ENCODE peak calls at places on chromosome 14, in four cellular contexts. X is tibial artery, D is tibial nerve, S is stomach. R is an unnamed sample.
A peak's percentile ranks its signal among the peaks of the same experiment; 100 is the strongest.

GRCh38 chr14:63642229-63642611 is 549 bp upstream of the WDR89 start:
- DNase-seq in S (peak; percentile 80), D (peak; percentile 63), X (peak; percentile 89), R (peak; percentile 82)

GRCh38 chr14:96624661-96625435 is 122.7 kb downstream of the PAPOLA start:
- DNase-seq in D (no peak), X (peak; percentile 54), S (no peak), R (no peak)

GRCh38 chr14:102442241-102443211 is 67.0 kb downstream of the ANKRD9 start:
- DNase-seq in S (no peak), X (no peak), D (no peak), R (no peak)

GRCh38 chr14:33709286-33709685 is 241.6 kb downstream of the EGLN3 start:
- DNase-seq in X (no peak), D (no peak), S (no peak), R (no peak)

GRCh38 chr14:76135722-76136121 is 16.0 kb upstream of the GPATCH2L start:
- DNase-seq in X (no peak), S (no peak), D (no peak), R (no peak)

GRCh38 chr14:70660967-70661871 is 19.5 kb downstream of the TTC9 start:
- DNase-seq in D (no peak), X (no peak), S (peak; percentile 80), R (no peak)

GRCh38 chr14:89217876-89218275 is 199.2 kb downstream of the FOXN3 start:
- DNase-seq in S (no peak), D (no peak), X (no peak), R (no peak)

GRCh38 chr14:87888136-87888999 is 104.6 kb downstream of the GALC start:
- DNase-seq in S (no peak), X (peak; percentile 67), D (peak; percentile 27), R (no peak)

GRCh38 chr14:104976198-104977007 is 1.8 kb downstream of the AHNAK2 start:
- DNase-seq in D (peak; percentile 71), X (peak; percentile 90), S (peak; percentile 91), R (peak; percentile 93)

GRCh38 chr14:105466491-105467248 is 8.0 kb upstream of the CRIP2 start:
- DNase-seq in X (no peak), D (no peak), S (no peak), R (no peak)

GRCh38 chr14:104678346-104678745 is 11.1 kb upstream of the INF2 start:
- DNase-seq in X (peak; percentile 77), S (no peak), D (no peak), R (peak; percentile 59)

GRCh38 chr14:67267929-67268328 is 26.7 kb downstream of the PALS1 start:
- DNase-seq in S (no peak), X (no peak), D (no peak), R (no peak)
- H3K4me3 ChIP-seq in S (no peak overlapping the region), X (no peak overlapping the region), D (no peak overlapping the region), R (peak overlapping the region; percentile 1)

GRCh38 chr14:21382886-21383847 is 652 bp downstream of the SUPT16H start:
- DNase-seq in S (peak; percentile 30), D (no peak), X (peak; percentile 71), R (peak; percentile 44)

GRCh38 chr14:21383848-21384493 is at the start of gene SUPT16H:
- DNase-seq in S (peak; percentile 95), X (peak; percentile 98), D (peak; percentile 88), R (peak; percentile 98)

GRCh38 chr14:21382095-21382494 is 1.7 kb downstream of the SUPT16H start:
- DNase-seq in D (no peak), S (no peak), X (no peak), R (no peak)

GRCh38 chr14:21384494-21384851 is 654 bp upstream of the SUPT16H start:
- DNase-seq in S (no peak), D (no peak), X (no peak), R (no peak)

DNA sequence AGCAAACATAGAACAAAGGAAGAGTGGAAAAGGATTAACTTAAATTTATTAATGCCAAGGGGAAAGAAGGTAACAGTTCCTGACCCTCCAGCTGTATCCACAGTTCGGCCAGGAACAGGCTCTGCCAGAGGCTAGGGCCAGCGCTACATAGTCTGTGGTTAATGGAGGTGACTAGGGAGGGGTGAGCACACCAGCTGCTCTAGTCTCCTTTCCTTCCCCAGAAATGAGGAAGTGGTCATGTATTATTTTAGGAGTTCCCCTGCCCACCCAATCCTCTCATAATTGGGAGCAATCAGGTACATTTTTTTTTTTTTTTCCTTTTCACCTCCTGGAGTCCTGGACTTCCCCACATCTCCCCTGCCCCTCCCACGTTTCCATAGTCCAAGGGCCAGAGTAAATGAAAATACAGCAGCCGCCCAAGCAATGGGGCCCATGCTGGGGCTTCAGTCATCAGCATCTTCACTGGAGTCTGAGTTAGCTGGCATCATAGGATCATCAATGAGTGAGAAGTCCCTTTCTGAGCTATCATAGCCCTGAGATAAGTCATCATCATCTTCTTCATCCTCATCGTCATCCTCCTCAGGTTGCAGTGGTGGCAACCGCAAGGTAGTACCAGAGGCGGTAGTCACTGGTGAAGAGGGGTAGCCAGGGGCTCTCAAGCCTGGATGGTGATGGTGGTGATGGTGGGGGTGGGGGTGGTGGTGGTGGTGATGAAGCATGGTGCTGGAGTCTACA is 1.5 kb upstream of the SUPT16H start:
- DNase-seq in X (no peak), D (no peak), S (no peak), R (no peak)
- H3K27ac ChIP-seq in X (peak overlapping the region; percentile 91), D (peak overlapping the region; percentile 89), S (no peak overlapping the region), R (no peak overlapping the region)

DNA sequence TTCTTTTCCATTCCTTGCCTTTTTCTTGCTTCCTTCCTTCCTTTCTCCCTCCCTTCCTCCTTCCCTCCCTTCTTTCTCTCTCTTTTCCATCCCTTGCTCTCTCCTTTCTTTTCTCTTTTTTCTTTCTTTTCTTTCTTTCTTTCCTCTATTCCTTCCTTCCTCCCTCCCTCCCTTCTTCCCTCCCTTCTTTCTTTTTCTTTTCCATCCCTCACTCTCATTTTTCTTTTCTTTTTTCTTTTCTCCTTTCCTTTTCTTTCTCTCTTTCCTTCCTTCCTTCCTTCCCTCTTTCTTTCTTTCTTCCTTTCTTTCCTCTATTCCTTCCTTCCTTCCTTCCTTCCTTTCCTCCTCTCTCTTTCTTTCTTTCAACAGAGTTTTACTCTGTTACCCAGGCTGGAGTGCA is 35.1 kb upstream of the PPP4R3A start:
- DNase-seq in X (no peak), D (no peak), S (no peak), R (no peak)
- TF ChIP-seq CTCF in X (no peak), D (no peak), S (no peak), R (no peak)

DNA sequence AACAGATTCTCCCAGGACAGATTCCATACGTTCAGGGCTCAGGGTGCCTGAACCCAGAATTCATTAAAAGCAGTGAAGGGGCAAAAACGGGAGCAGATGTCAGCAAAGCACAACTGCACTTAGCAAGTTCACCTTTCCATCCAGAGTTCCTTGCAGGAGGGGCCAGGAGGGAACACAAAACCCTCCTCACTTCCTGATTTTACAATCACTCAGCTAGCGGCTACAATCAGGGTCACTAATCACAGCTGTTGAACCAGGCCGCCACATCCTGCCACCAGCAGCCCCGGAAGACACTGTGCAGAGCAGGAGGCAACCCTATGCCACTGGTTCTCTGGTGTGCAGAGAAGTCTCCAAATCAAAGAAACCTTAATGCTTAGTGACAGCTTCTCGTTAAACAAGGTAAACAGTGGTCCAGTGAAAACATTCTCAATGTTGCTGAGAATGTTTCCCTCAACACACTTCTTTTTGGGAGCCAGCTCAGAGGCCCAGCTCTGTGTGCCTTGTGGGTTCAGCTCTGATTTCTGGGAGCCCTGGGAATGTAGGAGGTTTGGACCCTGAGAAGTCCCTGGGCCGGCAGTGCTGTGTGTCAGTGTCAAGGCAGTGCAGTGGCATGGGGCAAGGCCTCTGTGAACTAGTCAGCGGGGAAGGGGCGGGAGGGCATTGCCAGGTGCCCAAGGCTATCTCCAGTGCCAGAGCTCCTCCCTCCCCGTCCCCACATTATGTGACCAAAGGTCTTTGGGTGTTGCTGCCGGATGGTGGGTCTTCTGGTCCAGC is 54.5 kb downstream of the VCPKMT start:
- DNase-seq in X (no peak), D (no peak), S (peak; percentile 61), R (no peak)
- H3K4me3 ChIP-seq in X (no peak overlapping the region), D (no peak overlapping the region), S (no peak overlapping the region), R (no peak overlapping the region)

DNA sequence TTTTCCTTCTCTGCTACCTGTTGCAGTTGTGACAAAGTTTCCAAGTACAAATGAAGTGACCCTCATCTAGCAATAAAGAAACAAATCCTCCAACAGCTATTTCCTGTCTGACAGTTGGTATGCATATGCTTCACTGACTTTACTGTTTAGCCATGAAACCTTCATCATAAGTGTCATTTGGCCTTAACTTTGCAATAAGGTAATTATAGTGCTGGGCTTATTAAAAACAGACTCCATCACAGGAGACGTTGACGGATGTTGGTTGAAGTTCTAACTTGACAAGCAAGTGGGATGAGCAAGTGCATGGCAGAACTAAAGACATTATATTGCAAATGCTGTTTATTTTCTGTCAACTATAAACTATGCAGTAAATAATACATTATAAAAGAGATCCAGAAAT is 425.2 kb downstream of the RPS29 start:
- DNase-seq in D (no peak), X (no peak), S (no peak), R (no peak)
- H3K27ac ChIP-seq in D (no peak overlapping the region), X (no peak overlapping the region), S (no peak overlapping the region), R (no peak overlapping the region)

DNA sequence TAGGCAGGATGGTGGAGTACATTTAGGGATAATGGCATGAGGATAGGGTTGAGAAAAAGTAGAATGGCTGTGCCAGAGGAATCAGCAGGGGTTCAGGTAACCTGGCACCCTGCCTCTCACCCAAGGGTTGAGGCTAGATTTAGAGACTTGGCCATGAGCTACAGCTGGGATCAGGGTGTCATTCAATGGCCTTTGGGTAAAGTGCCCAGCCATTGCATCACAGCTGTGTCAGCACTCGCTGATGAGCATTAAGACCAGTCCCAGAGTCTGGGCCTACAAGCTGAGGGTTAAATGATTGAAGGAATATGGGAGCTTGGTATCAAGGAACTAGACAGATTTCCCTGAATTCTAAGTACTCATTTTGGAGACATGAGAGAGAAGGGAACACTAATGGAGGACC is 113.9 kb downstream of the PRIMA1 start:
- DNase-seq in D (no peak), X (no peak), S (no peak), R (no peak)
- TF ChIP-seq CTCF in D (no peak), X (no peak), S (no peak), R (no peak)

GRCh38 chr14:73461478-73462077 is 3.2 kb upstream of the NUMB start:
- DNase-seq in X (no peak), D (no peak), S (no peak), R (no peak)

GRCh38 chr14:73462815-73463214 is 4.5 kb upstream of the NUMB start:
- DNase-seq in S (no peak), D (no peak), X (no peak), R (no peak)

GRCh38 chr14:73460691-73461127 is 2.4 kb upstream of the NUMB start:
- DNase-seq in X (no peak), D (no peak), S (no peak), R (no peak)

GRCh38 chr14:73463411-73463810 is 5.1 kb upstream of the NUMB start:
- DNase-seq in D (no peak), X (peak; percentile 75), S (peak; percentile 33), R (peak; percentile 70)

DNA sequence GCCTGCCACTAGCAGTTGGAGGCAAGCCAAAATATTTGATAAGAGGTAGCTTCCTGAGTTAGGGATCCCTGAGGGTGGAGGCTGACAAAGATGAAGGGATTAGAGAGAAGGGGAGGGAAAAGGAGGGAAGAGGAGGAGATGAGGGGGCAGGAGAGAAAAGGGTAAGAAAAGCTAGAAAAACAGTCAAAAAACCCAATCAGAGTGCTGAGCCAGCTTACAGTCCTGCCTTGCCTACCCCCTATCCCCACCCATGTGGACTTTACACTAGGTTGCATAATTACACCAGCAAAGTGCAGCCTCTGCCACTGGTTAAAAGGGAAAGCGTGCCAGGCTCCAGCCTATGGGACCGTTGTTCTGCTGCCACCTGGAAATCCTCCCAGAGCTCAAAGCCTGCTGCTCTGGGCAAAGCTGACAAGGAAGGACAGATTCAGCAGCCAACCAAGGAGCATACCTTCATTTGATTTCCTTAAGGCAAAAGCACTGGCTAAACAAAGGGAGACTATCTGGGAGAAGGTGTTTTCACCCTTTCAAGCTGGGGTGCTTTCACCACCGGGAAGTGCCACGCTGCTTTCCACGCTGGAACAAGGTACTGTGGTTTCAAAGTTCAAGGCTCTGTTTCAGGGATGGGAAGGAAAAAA is 3.9 kb upstream of the NUMB start:
- DNase-seq in X (no peak), S (peak; percentile 92), D (no peak), R (no peak)
- H3K4me3 ChIP-seq in X (no peak overlapping the region), S (peak overlapping the region; percentile 26), D (no peak overlapping the region), R (peak overlapping the region; percentile 19)

GRCh38 chr14:92599786-92600185 is 86.2 kb downstream of the RIN3 start:
- DNase-seq in S (no peak), X (no peak), D (no peak), R (no peak)
- H3K27ac ChIP-seq in S (no peak overlapping the region), X (no peak overlapping the region), D (no peak overlapping the region), R (no peak overlapping the region)